ENCODE peak calls at places on chromosomes 7 and 10, in five cellular contexts. H, D, F, U and G are unnamed samples.

GRCh38 chr7:67413670-67414069 is 417.0 kb downstream of the TYW1 start:
- DNase-seq in U (no peak), H (no peak), F (no peak), D (no peak), G (no peak)

GRCh38 chr10:60760711-60761210 is 17.5 kb upstream of the CDK1 start:
- DNase-seq in F (no peak), U (no peak), D (no peak), H (no peak), G (no peak)

GRCh38 chr10:125554016-125554703 is 128.8 kb downstream of the TEX36 start:
- DNase-seq in U (no peak), F (no peak), D (no peak), H (no peak), G (no peak)

GRCh38 chr10:126508535-126509040 is 120.3 kb upstream of the ADAM12 start:
- DNase-seq in H (no peak), D (no peak), F (no peak), U (no peak), G (no peak)

GRCh38 chr10:80741278-80741677 is 203.6 kb downstream of the SH2D4B start:
- DNase-seq in U (no peak), D (no peak), F (no peak), H (no peak), G (no peak)

GRCh38 chr10:74177140-74177677 is 26.2 kb downstream of the ADK start:
- DNase-seq in H (peak), F (peak), D (no peak), U (no peak), G (peak)

GRCh38 chr10:26997610-26998009 is 102.7 kb downstream of the ANKRD26 start:
- DNase-seq in H (no peak), U (no peak), D (no peak), F (no peak), G (no peak)

GRCh38 chr7:44387427-44387826 is 62.0 kb upstream of the CAMK2B start:
- DNase-seq in U (no peak), D (no peak), F (no peak), H (no peak), G (no peak)

GRCh38 chr10:104429834-104430233 is 76.2 kb downstream of the CFAP58 start:
- DNase-seq in F (no peak), U (no peak), D (no peak), H (no peak), G (no peak)

GRCh38 chr10:104437226-104437625 is 83.6 kb downstream of the CFAP58 start:
- DNase-seq in H (no peak), U (no peak), D (no peak), F (no peak), G (no peak)

GRCh38 chr10:104435822-104436221 is 82.2 kb downstream of the CFAP58 start:
- DNase-seq in F (no peak), U (no peak), H (no peak), D (no peak), G (no peak)

GRCh38 chr10:104434601-104435000 is 81.0 kb downstream of the CFAP58 start:
- DNase-seq in F (no peak), D (no peak), U (peak), H (no peak), G (no peak)

GRCh38 chr10:104433611-104434010 is 80.0 kb downstream of the CFAP58 start:
- DNase-seq in U (no peak), F (no peak), H (no peak), D (no peak), G (no peak)
- TF ChIP-seq CTCF in U (no peak), F (no peak), H (no peak), D (no peak), G (no peak)

GRCh38 chr10:12195603-12196506 is at the start of the genes CDC123 and NUDT5:
- DNase-seq in F (peak), U (peak), D (peak), H (peak), G (peak)
- TF ChIP-seq CTCF in F (no peak), U (no peak), D (no peak), H (no peak), G (no peak)

GRCh38 chr7:127619681-127620405 is 1.9 kb upstream of the PAX4 start:
- DNase-seq in H (no peak), U (no peak), F (no peak), D (no peak), G (no peak)
- TF ChIP-seq CTCF in H (no peak), U (no peak), F (no peak), D (no peak), G (no peak)

DNA sequence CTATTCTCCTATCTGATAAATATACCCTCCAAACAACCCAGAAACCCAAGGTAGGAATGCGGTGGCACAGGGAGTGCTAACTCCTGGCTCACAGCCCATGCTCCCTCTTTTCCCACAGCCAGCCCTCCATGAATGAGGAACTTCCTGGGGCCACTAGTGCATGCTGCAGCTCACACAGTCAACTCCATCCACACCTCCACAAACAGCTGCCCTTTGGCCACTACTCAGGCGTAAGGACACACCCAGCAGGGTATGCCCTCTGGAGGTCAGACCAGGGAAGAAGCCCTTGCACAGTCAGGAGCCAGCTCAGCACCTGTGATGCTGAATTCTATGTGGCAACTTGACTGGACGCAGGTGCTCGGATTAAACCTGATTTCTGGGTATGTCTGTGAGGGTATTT is 85.2 kb upstream of the PIK3CG start:
- DNase-seq in F (no peak), U (no peak), D (no peak), H (no peak), G (no peak)
- TF ChIP-seq CTCF in F (no peak), U (no peak), D (no peak), H (no peak), G (no peak)

GRCh38 chr7:116342125-116342524 is 131.8 kb downstream of the TES start:
- DNase-seq in U (no peak), H (no peak), F (no peak), D (no peak), G (no peak)

GRCh38 chr7:116340201-116340847 is 130.0 kb downstream of the TES start:
- DNase-seq in F (no peak), D (no peak), H (no peak), U (peak), G (no peak)

GRCh38 chr7:116337800-116338199 is 127.5 kb downstream of the TES start:
- DNase-seq in U (no peak), D (no peak), F (no peak), H (no peak), G (no peak)

GRCh38 chr7:116339564-116339963 is 129.2 kb downstream of the TES start:
- DNase-seq in D (no peak), U (no peak), F (no peak), H (no peak), G (no peak)

DNA sequence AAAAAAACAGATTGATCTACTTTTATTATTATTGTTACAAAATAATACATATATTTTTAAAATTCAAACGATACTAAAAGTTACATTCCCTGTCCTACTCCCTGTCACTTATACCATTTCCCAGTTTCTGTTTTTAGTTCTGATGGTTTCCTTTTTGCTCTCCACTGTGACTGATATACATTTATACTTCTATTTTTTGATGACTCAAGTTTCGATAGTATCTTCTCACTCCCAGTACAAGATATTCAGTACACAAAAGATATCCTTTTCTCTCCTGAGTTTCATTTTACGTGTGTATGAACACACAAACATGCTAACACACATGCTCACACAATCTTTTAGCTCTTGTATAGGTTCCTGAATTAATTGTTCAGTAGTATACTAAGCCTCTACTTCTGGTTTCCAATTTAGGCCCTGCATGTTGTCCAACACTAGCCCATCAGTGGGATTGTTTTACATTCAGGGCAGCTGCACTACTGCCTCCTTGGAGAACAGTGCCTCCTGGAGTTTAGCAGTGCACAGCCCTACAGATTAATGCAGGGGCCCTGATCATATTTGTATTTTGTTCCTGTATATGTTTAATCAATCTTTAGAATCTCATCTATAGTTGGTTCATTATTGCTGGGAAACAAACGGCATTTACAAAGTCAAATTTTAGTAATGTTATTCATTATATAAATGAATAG is 131.0 kb downstream of the TES start:
- DNase-seq in H (no peak), U (no peak), D (no peak), F (no peak), G (no peak)
- TF ChIP-seq CTCF in H (peak), U (no peak), D (no peak), F (no peak), G (peak)

GRCh38 chr10:11424456-11425287 is 186.8 kb downstream of the USP6NL start:
- DNase-seq in D (no peak), F (peak), H (peak), U (peak), G (peak)
- TF ChIP-seq CTCF in D (peak), F (peak), H (peak), U (peak), G (peak)

DNA sequence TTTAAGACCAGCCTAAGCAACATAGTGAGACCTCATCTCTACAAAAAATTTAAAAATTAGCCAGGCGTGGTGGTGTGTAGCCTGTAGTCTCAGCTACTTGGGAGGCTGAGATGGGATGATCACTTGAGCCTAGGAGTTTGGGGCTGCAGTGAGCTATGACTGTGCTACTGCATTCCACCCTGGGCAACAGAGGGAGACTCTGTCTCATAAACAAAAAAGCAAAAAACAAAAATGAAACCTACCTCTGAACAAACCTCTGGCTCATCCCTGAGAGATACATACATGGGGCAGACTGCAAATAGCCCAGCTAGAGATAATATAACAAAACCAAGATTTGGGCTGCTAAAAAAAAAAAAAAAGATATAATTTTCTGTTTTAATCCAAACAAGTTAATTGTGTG is 19.5 kb downstream of the C10orf67 start:
- DNase-seq in U (no peak), H (no peak), F (no peak), D (no peak), G (no peak)
- TF ChIP-seq CTCF in U (no peak), H (peak), F (no peak), D (no peak), G (no peak)

GRCh38 chr10:127699311-127699710 is 37.7 kb upstream of the FOXI2 start:
- DNase-seq in U (no peak), H (no peak), F (no peak), D (no peak), G (no peak)

GRCh38 chr10:127690176-127690575 is 46.8 kb upstream of the FOXI2 start:
- DNase-seq in U (no peak), F (no peak), D (no peak), H (no peak), G (no peak)

GRCh38 chr10:127695431-127695830 is 41.6 kb upstream of the FOXI2 start:
- DNase-seq in H (no peak), U (no peak), F (no peak), D (no peak), G (no peak)

GRCh38 chr10:127694580-127695193 is 42.3 kb upstream of the FOXI2 start:
- DNase-seq in H (peak), F (no peak), D (no peak), U (no peak), G (no peak)
- TF ChIP-seq CTCF in H (peak), F (no peak), D (no peak), U (no peak), G (peak)

GRCh38 chr7:151768805-151769188 is 108.1 kb downstream of the PRKAG2 start:
- DNase-seq in H (no peak), F (no peak), U (no peak), D (no peak), G (no peak)
- TF ChIP-seq CTCF in H (no peak), F (no peak), U (no peak), D (no peak), G (no peak)

GRCh38 chr7:23938937-23939552 is 229.0 kb downstream of the STK31 start:
- DNase-seq in U (peak), H (peak), F (no peak), D (no peak), G (peak)
- TF ChIP-seq CTCF in U (peak), H (peak), F (no peak), D (no peak), G (peak)